ENCODE peak calls at places on chromosomes 11 and 22, in seven cellular contexts. U is adrenal gland, F is brain microvascular endothelial cell, H is A549, M is hepatocyte, Q is fibroblast of lung, X is right lobe of liver. J is an unnamed sample.

GRCh38 chr22:37140686-37141323 is 8.9 kb downstream of the IL2RB start:
- DNase-seq in U (no peak), F (no peak), H (no peak), M (no peak), Q (no peak), X (no peak), J (no peak)

GRCh38 chr22:43704051-43704450 is 108.1 kb downstream of the EFCAB6 start:
- DNase-seq in U (no peak), F (no peak), H (no peak), M (no peak), Q (no peak), X (no peak), J (no peak)

GRCh38 chr11:124441081-124441480 is 4.4 kb downstream of the OR8B8 start:
- DNase-seq in U (no peak), F (no peak), H (no peak), M (no peak), Q (no peak), X (no peak), J (no peak)

GRCh38 chr11:5521540-5521939 is 5.0 kb upstream of the UBQLNL start:
- DNase-seq in U (no peak), F (no peak), H (no peak), M (no peak), Q (no peak), X (no peak), J (no peak)

GRCh38 chr11:109994896-109995295 is 98.3 kb upstream of the ZC3H12C start:
- DNase-seq in U (no peak), F (no peak), H (no peak), M (no peak), Q (no peak), X (no peak), J (no peak)

GRCh38 chr11:93741882-93742226 is 382 bp downstream of the C11orf54 start:
- DNase-seq in U (peak; percentile 88), F (no peak), H (peak; percentile 71), M (peak; percentile 76), Q (peak; percentile 67), X (peak; percentile 76), J (peak; percentile 76)

GRCh38 chr22:31243339-31244043 is 31.4 kb downstream of the LIMK2 start:
- DNase-seq in U (no peak), F (no peak), H (no peak), M (no peak), Q (no peak), X (no peak), J (peak; percentile 61)

GRCh38 chr22:47837703-47838102 is 1075.3 kb downstream of the TBC1D22A start:
- DNase-seq in U (no peak), F (no peak), H (no peak), M (peak; percentile 30), Q (peak; percentile 28), X (no peak), J (no peak)

GRCh38 chr11:59186130-59186594 is 14.2 kb downstream of the DTX4 start:
- DNase-seq in U (no peak), F (no peak), H (peak; percentile 41), M (peak; percentile 85), Q (no peak), X (peak; percentile 58), J (peak; percentile 34)

GRCh38 chr11:113114452-113115027 is 153.3 kb downstream of the NCAM1 start:
- DNase-seq in U (peak; percentile 87), F (peak; percentile 31), H (no peak), M (peak; percentile 79), Q (peak; percentile 59), X (peak; percentile 65), J (peak; percentile 42)

GRCh38 chr22:25987948-25988347 is 181.3 kb upstream of the SEZ6L start:
- DNase-seq in U (no peak), F (no peak), H (no peak), M (no peak), Q (no peak), X (no peak), J (no peak)

GRCh38 chr22:46121079-46121478 is 29.2 kb upstream of the PPARA start:
- DNase-seq in U (no peak), F (no peak), H (no peak), M (no peak), Q (no peak), X (no peak), J (no peak)

GRCh38 chr22:27138471-27138870 is 481.1 kb downstream of the MIAT start:
- DNase-seq in U (no peak), F (no peak), H (no peak), M (no peak), Q (no peak), X (no peak), J (no peak)

GRCh38 chr22:27139935-27140493 is 482.6 kb downstream of the MIAT start:
- DNase-seq in U (no peak), F (peak; percentile 93), H (peak; percentile 45), M (peak; percentile 55), Q (peak; percentile 60), X (no peak), J (peak; percentile 39)

GRCh38 chr22:27136596-27136995 is 479.2 kb downstream of the MIAT start:
- DNase-seq in U (no peak), F (no peak), H (no peak), M (no peak), Q (no peak), X (no peak), J (no peak)

GRCh38 chr22:27135582-27135981 is 478.2 kb downstream of the MIAT start:
- DNase-seq in U (no peak), F (peak; percentile 74), H (peak; percentile 47), M (no peak), Q (peak; percentile 43), X (no peak), J (peak; percentile 76)

DNA sequence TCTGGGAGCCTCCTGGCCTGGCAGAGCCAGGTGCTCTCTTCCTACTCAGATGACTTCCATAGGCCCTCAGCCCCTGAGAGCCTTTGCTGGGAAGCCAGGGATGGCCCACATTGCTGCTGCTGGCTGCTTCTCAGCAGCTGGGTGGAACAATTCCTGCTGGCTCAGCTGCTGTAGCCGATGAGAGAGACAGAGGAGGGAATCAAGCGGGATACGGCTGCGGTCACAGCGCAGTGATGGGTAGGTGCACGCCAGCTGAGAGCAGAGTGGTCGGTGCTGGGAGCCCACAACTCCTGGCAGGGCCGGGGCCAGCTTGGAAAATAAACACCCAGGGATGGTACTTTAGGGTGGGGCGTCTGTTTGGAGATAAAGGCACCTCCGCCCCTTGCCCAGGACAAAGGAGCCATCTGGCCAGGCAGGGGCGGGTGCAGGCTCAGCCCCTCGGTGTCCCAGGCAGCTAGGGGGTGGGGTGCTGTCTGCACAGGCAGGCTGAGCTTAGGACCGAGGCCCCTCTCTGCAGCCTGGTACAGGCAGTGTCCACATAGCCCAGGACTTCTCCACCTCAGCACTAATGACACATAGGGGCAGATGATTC is 480.5 kb downstream of the MIAT start:
- DNase-seq in U (no peak), F (no peak), H (no peak), M (no peak), Q (no peak), X (no peak), J (no peak)
- TF ChIP-seq CTCF in U (no peak), F (no peak), H (no peak), M (no peak), Q (no peak), X (no peak), J (no peak)

DNA sequence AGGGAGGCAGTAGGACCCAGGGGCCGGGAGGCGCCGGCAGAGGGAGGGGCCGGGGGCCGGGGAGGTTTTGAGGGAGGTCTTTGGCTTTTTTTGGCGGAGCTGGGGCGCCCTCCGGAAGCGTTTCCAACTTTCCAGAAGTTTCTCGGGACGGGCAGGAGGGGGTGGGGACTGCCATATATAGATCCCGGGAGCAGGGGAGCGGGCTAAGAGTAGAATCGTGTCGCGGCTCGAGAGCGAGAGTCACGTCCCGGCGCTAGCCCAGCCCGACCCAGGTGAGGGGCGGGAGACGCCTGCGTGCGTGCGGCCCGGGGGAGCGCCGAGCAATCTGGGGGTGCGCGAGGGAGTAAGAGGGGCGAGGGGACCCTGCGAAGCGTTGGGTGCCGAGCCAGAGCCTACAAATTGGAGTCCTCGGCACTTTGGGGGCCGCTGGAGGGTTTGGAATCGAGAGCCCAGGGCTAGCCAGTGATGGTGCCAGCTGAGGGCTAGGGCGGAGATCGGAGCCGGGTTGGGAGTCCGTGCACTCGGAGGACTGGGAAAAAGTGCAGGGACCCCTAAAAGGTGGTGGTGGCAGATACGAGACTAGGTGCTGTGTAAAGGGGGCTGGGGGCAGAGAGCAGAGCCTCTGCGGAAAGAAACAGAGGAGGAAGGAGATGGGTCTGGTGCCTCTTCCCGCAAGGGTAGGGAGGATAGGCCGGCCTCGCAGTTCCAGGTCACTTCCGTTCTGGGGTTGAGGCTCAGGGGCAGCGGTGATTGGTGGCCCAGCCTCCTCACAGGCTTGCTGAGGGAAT is at the start of gene SERPINH1:
- DNase-seq in U (peak; percentile 95), F (peak; percentile 84), H (peak; percentile 97), M (peak; percentile 93), Q (peak; percentile 92), X (peak; percentile 88), J (peak; percentile 94)
- H3K27ac ChIP-seq in U (peak within 1 kb of the TSS; percentile 99), F (peak within 1 kb of the TSS; percentile 90), H (peak within 1 kb of the TSS; percentile 97), M (peak within 1 kb of the TSS; percentile 99), Q (peak within 1 kb of the TSS; percentile 91), X (peak within 1 kb of the TSS; percentile 100), J (peak within 1 kb of the TSS; percentile 97)

GRCh38 chr11:117633976-117634755 is 162.8 kb downstream of the DSCAML1 start:
- DNase-seq in U (no peak), F (no peak), H (no peak), M (no peak), Q (no peak), X (no peak), J (no peak)

GRCh38 chr11:117629146-117629545 is 167.9 kb downstream of the DSCAML1 start:
- DNase-seq in U (no peak), F (no peak), H (no peak), M (no peak), Q (no peak), X (no peak), J (no peak)

GRCh38 chr11:117633186-117633585 is 163.8 kb downstream of the DSCAML1 start:
- DNase-seq in U (no peak), F (no peak), H (no peak), M (no peak), Q (no peak), X (no peak), J (no peak)

GRCh38 chr11:117629891-117630538 is 167.0 kb downstream of the DSCAML1 start:
- DNase-seq in U (no peak), F (no peak), H (no peak), M (no peak), Q (no peak), X (no peak), J (no peak)

DNA sequence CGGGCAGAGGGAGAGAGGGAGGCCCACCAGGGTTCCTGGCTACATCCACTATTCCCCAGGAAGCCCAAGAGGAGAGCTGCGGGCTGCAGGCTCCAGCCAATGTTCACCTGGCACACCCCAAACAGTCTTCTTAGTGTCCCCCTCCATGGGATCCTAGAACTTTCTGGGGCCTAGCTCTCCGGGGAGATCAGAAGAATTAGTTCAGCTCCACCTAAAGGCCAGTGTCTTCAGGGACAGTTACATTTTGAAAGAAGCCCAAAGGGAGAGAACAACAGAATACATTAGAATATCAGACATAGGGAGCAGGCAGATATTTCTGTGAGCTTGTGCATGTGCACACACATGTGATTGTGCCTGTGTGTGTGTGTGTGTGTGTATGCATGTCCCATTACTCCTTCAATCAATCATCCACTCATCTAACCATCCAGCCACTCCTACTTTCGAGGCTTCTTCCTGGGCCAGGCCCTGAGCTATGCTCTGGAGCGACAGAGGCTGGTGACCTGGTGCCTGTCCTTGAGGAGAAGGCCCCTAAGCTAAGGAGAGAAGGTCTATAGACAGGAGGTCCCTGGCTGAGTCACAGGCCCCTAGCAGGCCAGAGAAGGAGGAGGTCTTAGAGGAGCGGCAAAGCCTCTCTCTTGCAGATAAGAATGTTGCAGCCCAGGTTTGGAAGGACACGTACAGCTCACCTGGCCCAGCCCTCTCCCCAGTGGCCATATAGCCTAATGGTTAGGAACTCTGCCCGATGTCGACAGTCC is 165.5 kb downstream of the DSCAML1 start:
- DNase-seq in U (no peak), F (no peak), H (no peak), M (peak; percentile 21), Q (no peak), X (no peak), J (no peak)
- TF ChIP-seq CTCF in U (no peak), F (no peak), H (no peak), M (no peak), Q (no peak), X (no peak), J (no peak)

GRCh38 chr11:15649371-15650104 is 534.8 kb downstream of the INSC start:
- DNase-seq in U (no peak), F (no peak), H (no peak), M (peak; percentile 13), Q (no peak), X (no peak), J (no peak)
- H3K27ac ChIP-seq in U (no peak overlapping the region), F (no peak overlapping the region), H (peak overlapping the region; percentile 75), M (peak overlapping the region; percentile 34), Q (no peak overlapping the region), X (no peak overlapping the region), J (peak overlapping the region; percentile 36)

J was measured in RWPE1.